ENCODE peak calls at places on chromosome 19, in five cellular contexts. A is cardiac fibroblast, W is B cell, L is heart right ventricle, G is Panc1. B is an unnamed sample.

GRCh38 chr19:49387936-49388372 is at the start of gene KASH5:
- DNase-seq in A (peak; percentile 15), W (peak; percentile 91), L (peak; percentile 73), G (no peak), B (peak; percentile 95)

GRCh38 chr19:17390665-17391370 is 3.2 kb downstream of the CCDC194 start:
- DNase-seq in A (peak; percentile 94), W (peak; percentile 87), L (peak; percentile 93), G (no peak), B (peak; percentile 98)

GRCh38 chr19:17429661-17430101 is 9.8 kb downstream of the MVB12A start:
- DNase-seq in A (no peak), W (no peak), L (no peak), G (no peak), B (no peak)

GRCh38 chr19:13781547-13781946 is 7.3 kb downstream of the C19orf53 start:
- DNase-seq in A (peak; percentile 93), W (no peak), L (peak; percentile 86), G (no peak), B (no peak)

GRCh38 chr19:50003810-50004419 is 21.3 kb downstream of the VRK3 start:
- DNase-seq in A (peak; percentile 94), W (no peak), L (peak; percentile 16), G (peak; percentile 55), B (peak; percentile 78)

GRCh38 chr19:40799558-40800338 is 757 bp downstream of the EGLN2 start:
- DNase-seq in A (peak; percentile 59), W (no peak), L (peak; percentile 80), G (no peak), B (peak; percentile 72)

GRCh38 chr19:17988161-17988560 is 19.8 kb upstream of the ARRDC2 start:
- DNase-seq in A (no peak), W (no peak), L (no peak), G (no peak), B (no peak)

GRCh38 chr19:51460164-51460992 is 2.1 kb upstream of the SIGLEC8 start:
- DNase-seq in A (peak; percentile 16), W (no peak), L (no peak), G (no peak), B (no peak)

GRCh38 chr19:311813-312261 is 20.6 kb upstream of the PLPP2 start:
- DNase-seq in A (no peak), W (no peak), L (peak; percentile 4), G (no peak), B (no peak)

GRCh38 chr19:4913996-4914735 is 4.9 kb downstream of the UHRF1 start:
- DNase-seq in A (no peak), W (no peak), L (no peak), G (no peak), B (no peak)

GRCh38 chr19:17136617-17137016 is 61.0 kb downstream of the MYO9B start:
- DNase-seq in A (no peak), W (no peak), L (no peak), G (no peak), B (no peak)

GRCh38 chr19:1847684-1848398 is 442 bp downstream of the REXO1 start:
- DNase-seq in A (peak; percentile 66), W (no peak), L (no peak), G (no peak), B (no peak)

GRCh38 chr19:50496189-50497029 is 14.6 kb downstream of the JOSD2 start:
- DNase-seq in A (peak; percentile 21), W (no peak), L (peak; percentile 70), G (no peak), B (no peak)

GRCh38 chr19:32201661-32202060 is 143.7 kb upstream of the ZNF507 start:
- DNase-seq in A (no peak), W (no peak), L (no peak), G (no peak), B (no peak)

GRCh38 chr19:18677156-18677555 is 6.3 kb upstream of the CRTC1 start:
- DNase-seq in A (no peak), W (no peak), L (no peak), G (no peak), B (no peak)

GRCh38 chr19:1286859-1287621 is 1.4 kb downstream of the EFNA2 start:
- DNase-seq in A (no peak), W (no peak), L (no peak), G (no peak), B (no peak)

GRCh38 chr19:13036366-13036976 is 41.2 kb downstream of the NFIX start:
- DNase-seq in A (peak; percentile 76), W (no peak), L (no peak), G (no peak), B (no peak)

GRCh38 chr19:45152504-45153338 is 8.1 kb downstream of the NKPD1 start:
- DNase-seq in A (peak; percentile 66), W (no peak), L (peak; percentile 42), G (no peak), B (peak; percentile 72)

GRCh38 chr19:45320997-45321775 is 1.5 kb downstream of the CKM start:
- DNase-seq in A (no peak), W (no peak), L (no peak), G (no peak), B (no peak)

GRCh38 chr19:4550018-4550417 is 9.5 kb downstream of the SEMA6B start:
- DNase-seq in A (no peak), W (no peak), L (no peak), G (no peak), B (no peak)

GRCh38 chr19:869245-870177 is 10.0 kb downstream of the CFD start:
- DNase-seq in A (peak; percentile 96), W (no peak), L (peak; percentile 67), G (no peak), B (no peak)

GRCh38 chr19:1725100-1726064 is 27.9 kb upstream of the ONECUT3 start:
- DNase-seq in A (peak; percentile 62), W (no peak), L (no peak), G (no peak), B (peak; percentile 89)

GRCh38 chr19:13623686-13624405 is 117.6 kb upstream of the CACNA1A start:
- DNase-seq in A (no peak), W (no peak), L (no peak), G (no peak), B (no peak)

GRCh38 chr19:49677901-49678674 is 1.0 kb downstream of the PRMT1 start:
- DNase-seq in A (peak; percentile 57), W (peak; percentile 84), L (peak; percentile 78), G (no peak), B (peak; percentile 78)

GRCh38 chr19:3098515-3099346 is 4.6 kb downstream of the GNA11 start:
- DNase-seq in A (peak; percentile 44), W (no peak), L (peak; percentile 85), G (no peak), B (no peak)

GRCh38 chr19:3097442-3097871 is 3.3 kb downstream of the GNA11 start:
- DNase-seq in A (no peak), W (no peak), L (peak; percentile 6), G (no peak), B (no peak)

GRCh38 chr19:3284759-3285646 is 60.5 kb downstream of the CELF5 start:
- DNase-seq in A (peak; percentile 49), W (peak; percentile 40), L (no peak), G (peak; percentile 88), B (peak; percentile 86)

GRCh38 chr19:5775668-5776309 is 8.8 kb downstream of the PRR22 start:
- DNase-seq in A (peak; percentile 53), W (no peak), L (no peak), G (no peak), B (no peak)

GRCh38 chr19:53772943-53773342 is 51.2 kb downstream of the NLRP12 start:
- DNase-seq in A (peak; percentile 61), W (peak; percentile 66), L (peak; percentile 38), G (peak; percentile 71), B (peak; percentile 36)

GRCh38 chr19:39224910-39225309 is 19.9 kb downstream of the IFNL3 start:
- DNase-seq in A (no peak), W (no peak), L (no peak), G (no peak), B (no peak)
- TF ChIP-seq CTCF in A (no peak), W (no peak), L (no peak), G (no peak), B (no peak)

GRCh38 chr19:29290853-29291252 is 77.9 kb upstream of the UQCRFS1 start:
- DNase-seq in A (no peak), W (no peak), L (no peak), G (no peak), B (no peak)
- TF ChIP-seq CTCF in A (no peak), W (no peak), L (no peak), G (no peak), B (no peak)

GRCh38 chr19:34556500-34556899 is 74.9 kb downstream of the WTIP start:
- DNase-seq in A (peak; percentile 54), W (no peak), L (peak; percentile 20), G (no peak), B (no peak)
- TF ChIP-seq CTCF in A (peak; percentile 48), W (no peak), L (peak; percentile 56), G (peak; percentile 86), B (no peak)

DNA sequence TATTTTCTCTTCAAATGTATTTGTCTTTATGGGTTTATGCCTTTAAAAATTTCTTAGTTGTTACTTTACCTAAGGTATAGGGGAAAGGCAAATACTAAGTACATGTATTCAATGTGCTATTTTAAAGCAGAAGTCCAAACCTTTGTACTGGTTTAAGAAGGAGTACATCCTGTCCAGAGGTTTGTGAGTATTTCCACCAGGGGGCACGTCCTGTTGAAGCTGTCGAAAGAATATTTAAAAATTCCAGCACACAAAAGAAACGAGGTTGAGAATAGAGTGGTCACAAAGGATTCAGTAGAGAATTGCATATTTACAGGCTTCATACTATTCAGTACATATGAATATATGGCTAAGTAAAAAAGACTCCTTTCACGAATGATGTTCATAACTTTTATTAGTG is 59.8 kb downstream of the URI1 start:
- DNase-seq in A (peak; percentile 20), W (no peak), L (no peak), G (no peak), B (no peak)
- TF ChIP-seq CTCF in A (peak; percentile 15), W (no peak), L (no peak), G (peak; percentile 17), B (no peak)